ENCODE peak calls at places on chromosomes 3 and 15, in four cellular contexts. One of them, this sample, is unnamed.

GRCh38 chr3:65854606-65855304 is 184.0 kb downstream of the MAGI1 start:
- DNase-seq in K562: no peak
- DNase-seq in GM12878: no peak
- DNase-seq in HepG2: no peak
- DNase-seq in this sample: no peak

GRCh38 chr3:10596746-10597448 is 91.5 kb upstream of the ATP2B2 start:
- DNase-seq in K562: no peak
- DNase-seq in HepG2: no peak
- DNase-seq in GM12878: no peak
- DNase-seq in this sample: no peak

GRCh38 chr15:74957301-74958035 is 896 bp upstream of the RPP25 start:
- DNase-seq in GM12878: no peak
- DNase-seq in K562: no peak
- DNase-seq in HepG2: no peak
- DNase-seq in this sample: no peak

GRCh38 chr3:32200991-32201758 is 37.3 kb upstream of the CMTM8 start:
- DNase-seq in K562: no peak
- DNase-seq in HepG2: no peak
- DNase-seq in GM12878: no peak
- DNase-seq in this sample: no peak

GRCh38 chr3:57809609-57809968 is 53.5 kb downstream of the SLMAP start:
- DNase-seq in GM12878: no peak
- DNase-seq in K562: no peak
- DNase-seq in HepG2: no peak
- DNase-seq in this sample: no peak

GRCh38 chr3:152269423-152270144 is 855 bp downstream of the MBNL1 start:
- DNase-seq in HepG2: peak
- DNase-seq in K562: no peak
- DNase-seq in GM12878: no peak
- DNase-seq in this sample: peak

GRCh38 chr15:82081904-82082810 is 36.3 kb upstream of the MEX3B start:
- DNase-seq in GM12878: no peak
- DNase-seq in K562: peak
- DNase-seq in HepG2: no peak
- DNase-seq in this sample: peak

GRCh38 chr3:161067346-161067745 is 37.8 kb downstream of the B3GALNT1 start:
- DNase-seq in GM12878: no peak
- DNase-seq in K562: no peak
- DNase-seq in HepG2: no peak
- DNase-seq in this sample: no peak

GRCh38 chr3:126358038-126358815 is 1.0 kb upstream of the KLF15 start:
- DNase-seq in K562: no peak
- DNase-seq in GM12878: no peak
- DNase-seq in HepG2: no peak
- DNase-seq in this sample: no peak

GRCh38 chr3:126558336-126559071 is at the start of gene C3orf22:
- DNase-seq in GM12878: no peak
- DNase-seq in K562: no peak
- DNase-seq in HepG2: no peak
- DNase-seq in this sample: peak

GRCh38 chr3:187770224-187770623 is 25.0 kb upstream of the BCL6 start:
- DNase-seq in HepG2: no peak
- DNase-seq in GM12878: peak
- DNase-seq in K562: no peak
- DNase-seq in this sample: no peak

GRCh38 chr15:90268415-90268814 is 2.9 kb downstream of the NGRN start:
- DNase-seq in HepG2: no peak
- DNase-seq in GM12878: no peak
- DNase-seq in K562: no peak
- DNase-seq in this sample: no peak

GRCh38 chr3:107241217-107241616 is 136.0 kb upstream of the CCDC54 start:
- DNase-seq in GM12878: no peak
- DNase-seq in K562: peak
- DNase-seq in HepG2: no peak
- DNase-seq in this sample: peak

GRCh38 chr3:5463986-5464385 is 276.5 kb downstream of the EDEM1 start:
- DNase-seq in HepG2: no peak
- DNase-seq in GM12878: no peak
- DNase-seq in K562: no peak
- DNase-seq in this sample: no peak

GRCh38 chr3:152205097-152205593 is 63.6 kb upstream of the MBNL1 start:
- DNase-seq in HepG2: no peak
- DNase-seq in K562: no peak
- DNase-seq in GM12878: no peak
- DNase-seq in this sample: no peak

GRCh38 chr3:188150982-188151381 is 3.0 kb upstream of the LPP start:
- DNase-seq in GM12878: no peak
- DNase-seq in K562: no peak
- DNase-seq in HepG2: no peak
- DNase-seq in this sample: no peak

GRCh38 chr3:10232138-10232537 is 16.1 kb upstream of the TATDN2 start:
- DNase-seq in K562: no peak
- DNase-seq in GM12878: no peak
- DNase-seq in HepG2: no peak
- DNase-seq in this sample: no peak

GRCh38 chr3:71173421-71173975 is 410.0 kb downstream of the FOXP1 start:
- DNase-seq in GM12878: no peak
- DNase-seq in K562: no peak
- DNase-seq in HepG2: no peak
- DNase-seq in this sample: no peak

GRCh38 chr3:8625991-8626390 is 18.6 kb downstream of the SSUH2 start:
- DNase-seq in GM12878: no peak
- DNase-seq in HepG2: no peak
- DNase-seq in K562: no peak
- DNase-seq in this sample: no peak

DNA sequence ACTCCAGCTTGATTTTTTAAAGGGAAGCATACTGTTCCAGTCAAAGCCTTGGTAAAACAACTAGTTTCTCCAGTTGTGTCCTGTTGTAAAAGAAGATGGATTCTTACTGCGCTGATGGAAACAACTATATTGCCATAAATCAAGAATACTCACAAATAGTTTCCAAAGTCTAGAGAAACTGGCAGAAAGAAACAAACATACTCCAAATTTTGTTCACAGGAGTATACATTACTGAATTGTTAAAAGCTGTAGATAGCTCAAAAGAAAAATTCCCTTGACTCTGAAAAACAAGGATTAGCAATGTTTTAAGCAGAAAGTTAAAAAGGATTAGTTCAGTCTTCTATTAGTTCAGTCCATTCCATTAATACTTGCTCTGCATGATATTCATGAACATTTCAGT is 27.6 kb downstream of the SORD start:
- DNase-seq in HepG2: no peak
- DNase-seq in GM12878: no peak
- DNase-seq in K562: no peak
- DNase-seq in this sample: no peak
- TF ChIP-seq REST in HepG2: no peak
- TF ChIP-seq REST in GM12878: no peak
- TF ChIP-seq REST in K562: no peak
- TF ChIP-seq REST in this sample: no peak

GRCh38 chr3:195807681-195808121 is 4.0 kb downstream of the MUC4 start:
- DNase-seq in HepG2: no peak
- DNase-seq in GM12878: no peak
- DNase-seq in K562: no peak
- DNase-seq in this sample: no peak
- TF ChIP-seq TAF1 in HepG2: no peak
- TF ChIP-seq TAF1 in GM12878: no peak
- TF ChIP-seq TAF1 in K562: no peak
- TF ChIP-seq TAF1 in this sample: no peak

DNA sequence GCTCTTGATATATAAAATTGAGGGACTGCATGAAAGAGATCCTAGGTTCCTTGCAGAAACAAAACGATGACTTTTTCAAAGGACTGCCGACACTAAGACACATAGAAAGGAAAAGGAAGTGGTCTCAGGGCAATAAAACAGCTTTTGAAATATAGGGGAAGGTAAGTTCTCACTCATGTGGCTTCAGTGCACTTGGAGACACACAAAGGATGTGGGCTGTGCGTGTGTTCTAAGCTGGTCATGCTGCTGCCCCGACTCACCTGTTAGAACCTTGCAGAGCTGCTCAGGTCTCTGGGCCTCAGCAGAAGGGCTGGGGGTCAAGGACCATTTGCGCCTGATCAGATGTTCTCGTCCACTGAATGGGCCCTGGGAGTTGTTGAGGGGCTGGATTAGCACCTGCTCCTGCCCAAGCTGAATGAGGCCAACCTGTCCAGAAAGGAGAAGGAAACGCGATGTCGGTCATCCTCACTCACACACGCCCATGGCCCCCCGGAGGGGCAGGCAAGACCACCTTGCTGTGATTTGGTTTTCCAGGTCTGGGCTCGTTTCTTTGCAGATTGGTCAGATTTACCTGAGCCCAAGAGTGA is 11.1 kb downstream of the ADAMTS17 start:
- DNase-seq in HepG2: no peak
- DNase-seq in K562: no peak
- DNase-seq in GM12878: no peak
- DNase-seq in this sample: no peak
- TF ChIP-seq REST in HepG2: no peak
- TF ChIP-seq REST in K562: no peak
- TF ChIP-seq REST in GM12878: no peak
- TF ChIP-seq REST in this sample: no peak

GRCh38 chr15:52737720-52738119 is 52.4 kb downstream of the ONECUT1 start:
- DNase-seq in GM12878: no peak
- DNase-seq in HepG2: no peak
- DNase-seq in K562: no peak
- DNase-seq in this sample: no peak
- TF ChIP-seq TAF1 in GM12878: no peak
- TF ChIP-seq TAF1 in HepG2: no peak
- TF ChIP-seq TAF1 in K562: no peak
- TF ChIP-seq TAF1 in this sample: no peak

GRCh38 chr15:42495361-42496212 is at the start of gene SNAP23:
- DNase-seq in GM12878: peak
- DNase-seq in HepG2: peak
- DNase-seq in K562: peak
- DNase-seq in this sample: peak
- TF ChIP-seq REST in GM12878: no peak
- TF ChIP-seq REST in HepG2: no peak
- TF ChIP-seq REST in K562: no peak
- TF ChIP-seq REST in this sample: peak

GRCh38 chr15:64247906-64248541 is 85.2 kb upstream of the PPIB start:
- DNase-seq in GM12878: peak
- DNase-seq in HepG2: peak
- DNase-seq in K562: peak
- DNase-seq in this sample: peak

GRCh38 chr15:64251658-64252057 is 88.8 kb upstream of the PPIB start:
- DNase-seq in GM12878: no peak
- DNase-seq in K562: no peak
- DNase-seq in HepG2: no peak
- DNase-seq in this sample: no peak

GRCh38 chr15:64249406-64249805 is 86.6 kb upstream of the PPIB start:
- DNase-seq in K562: no peak
- DNase-seq in GM12878: no peak
- DNase-seq in HepG2: no peak
- DNase-seq in this sample: no peak

GRCh38 chr15:64251121-64251520 is 88.3 kb upstream of the PPIB start:
- DNase-seq in K562: no peak
- DNase-seq in GM12878: no peak
- DNase-seq in HepG2: no peak
- DNase-seq in this sample: no peak

DNA sequence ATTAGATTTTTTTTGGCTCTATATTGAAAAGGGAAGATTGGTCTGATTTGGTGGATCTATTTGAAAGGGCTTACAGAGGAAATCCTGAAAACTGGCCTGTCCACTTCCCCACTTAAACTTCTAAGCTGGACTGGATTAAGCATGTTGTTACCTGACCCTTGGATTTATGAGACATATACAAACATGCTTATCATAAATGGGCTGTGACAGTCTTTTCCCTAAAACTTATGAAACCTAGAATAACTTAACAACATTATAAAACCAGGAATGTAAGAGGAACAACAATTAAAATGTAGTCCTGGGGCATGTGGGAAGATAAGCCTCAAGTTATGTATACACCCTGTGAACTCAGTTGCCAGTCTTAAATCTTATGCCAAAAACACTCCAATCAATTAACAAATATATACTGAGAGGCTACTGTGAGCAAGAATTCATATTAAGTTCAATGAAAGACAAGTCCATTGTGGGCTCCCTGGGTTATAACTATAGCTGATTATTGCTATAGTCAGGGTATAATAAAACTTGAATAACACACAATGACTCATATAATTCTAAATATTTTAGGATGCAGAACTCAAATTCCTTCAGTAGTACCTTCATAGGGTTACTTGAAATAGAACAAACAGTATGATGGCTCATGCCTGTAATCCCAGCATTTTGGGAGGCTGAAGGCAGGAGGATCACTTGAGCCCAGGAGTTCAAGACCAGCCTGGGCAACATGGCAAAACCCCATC is 87.2 kb upstream of the PPIB start:
- DNase-seq in K562: no peak
- DNase-seq in HepG2: no peak
- DNase-seq in GM12878: no peak
- DNase-seq in this sample: no peak
- TF ChIP-seq TAF1 in K562: no peak
- TF ChIP-seq TAF1 in HepG2: no peak
- TF ChIP-seq TAF1 in GM12878: no peak
- TF ChIP-seq TAF1 in this sample: no peak

DNA sequence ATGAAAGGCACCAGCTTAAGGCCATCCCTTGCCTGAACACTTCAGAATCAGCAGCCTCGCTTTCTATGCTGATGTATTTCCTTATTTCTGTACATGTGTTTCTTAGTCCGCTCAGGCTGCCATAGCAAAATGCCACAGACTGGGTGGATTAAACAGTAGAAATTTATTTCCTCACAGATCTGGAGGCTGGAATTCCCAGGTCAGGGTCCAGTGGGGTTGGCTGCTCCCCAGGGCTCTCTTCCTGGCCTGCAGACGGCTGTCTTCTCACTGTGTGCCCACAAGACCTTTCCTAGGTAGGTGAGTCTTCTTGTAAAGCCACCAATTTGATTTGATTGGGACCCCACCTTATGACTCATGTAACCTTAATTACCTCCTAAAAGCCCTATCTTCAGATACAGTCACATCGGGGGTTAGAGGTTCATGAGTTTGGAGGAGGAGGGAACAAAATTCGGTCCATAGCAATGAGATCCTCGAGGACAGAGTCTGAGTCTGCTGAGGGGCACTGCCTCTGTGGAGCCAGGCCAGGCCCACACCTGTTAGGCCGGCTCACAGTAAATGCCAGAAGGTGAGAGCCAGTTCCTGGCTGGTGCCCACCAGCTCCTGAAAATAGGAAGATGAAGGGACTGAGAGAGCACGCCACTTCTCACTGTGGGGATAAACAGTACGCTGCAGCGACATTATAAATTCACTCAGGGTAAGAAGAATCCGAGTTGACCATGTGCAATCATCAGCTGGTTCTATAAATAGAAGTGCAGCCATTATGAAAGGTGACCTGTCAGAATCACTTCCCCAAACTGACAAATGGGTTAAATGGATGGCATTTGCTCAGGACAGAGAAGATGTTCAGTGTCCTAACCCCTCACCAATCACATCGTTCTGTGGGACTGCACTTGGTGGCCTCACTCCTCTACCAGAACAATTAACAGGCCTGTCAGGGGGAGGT is 41.1 kb downstream of the CTXND1 start:
- DNase-seq in HepG2: no peak
- DNase-seq in K562: no peak
- DNase-seq in GM12878: no peak
- DNase-seq in this sample: no peak
- TF ChIP-seq REST in HepG2: no peak
- TF ChIP-seq REST in K562: no peak
- TF ChIP-seq REST in GM12878: no peak
- TF ChIP-seq REST in this sample: no peak